ENCODE peak calls at places on chromosomes 16 and 17, in four cellular contexts. One of them, this sample, is unnamed.

GRCh38 chr17:78958556-78959191 is 21.0 kb downstream of the LGALS3BP start:
- DNase-seq in gastrocnemius medialis: no peak
- DNase-seq in CD4-positive, alpha-beta T cell: no peak
- DNase-seq in effector memory CD4-positive, alpha-beta T cell: no peak
- DNase-seq in this sample: no peak

GRCh38 chr16:12758031-12758669 is 45.5 kb downstream of the CPPED1 start:
- DNase-seq in gastrocnemius medialis: no peak
- DNase-seq in CD4-positive, alpha-beta T cell: no peak
- DNase-seq in effector memory CD4-positive, alpha-beta T cell: no peak
- DNase-seq in this sample: no peak

GRCh38 chr17:16419074-16419928 is 3.9 kb downstream of the TRPV2 start:
- DNase-seq in gastrocnemius medialis: no peak
- DNase-seq in CD4-positive, alpha-beta T cell: no peak
- DNase-seq in effector memory CD4-positive, alpha-beta T cell: no peak
- DNase-seq in this sample: no peak

GRCh38 chr17:15432807-15433547 is 34.4 kb downstream of the CDRT4 start:
- DNase-seq in gastrocnemius medialis: no peak
- DNase-seq in CD4-positive, alpha-beta T cell: no peak
- DNase-seq in effector memory CD4-positive, alpha-beta T cell: no peak
- DNase-seq in this sample: no peak

GRCh38 chr16:77763994-77764393 is 24.4 kb upstream of the VAT1L start:
- DNase-seq in gastrocnemius medialis: no peak
- DNase-seq in CD4-positive, alpha-beta T cell: no peak
- DNase-seq in effector memory CD4-positive, alpha-beta T cell: no peak
- DNase-seq in this sample: no peak

GRCh38 chr16:57637020-57637419 is 8.6 kb downstream of the ADGRG1 start:
- DNase-seq in gastrocnemius medialis: no peak
- DNase-seq in CD4-positive, alpha-beta T cell: no peak
- DNase-seq in effector memory CD4-positive, alpha-beta T cell: no peak
- DNase-seq in this sample: no peak

GRCh38 chr16:24977673-24978065 is 37.5 kb downstream of the ARHGAP17 start:
- DNase-seq in gastrocnemius medialis: no peak
- DNase-seq in CD4-positive, alpha-beta T cell: no peak
- DNase-seq in effector memory CD4-positive, alpha-beta T cell: no peak
- DNase-seq in this sample: no peak

GRCh38 chr16:4937782-4938682 is 1.1 kb upstream of the PPL start:
- DNase-seq in gastrocnemius medialis: peak; percentile 38
- DNase-seq in CD4-positive, alpha-beta T cell: no peak
- DNase-seq in effector memory CD4-positive, alpha-beta T cell: no peak
- DNase-seq in this sample: no peak

GRCh38 chr17:77546772-77547201 is 406.0 kb downstream of the SEC14L1 start:
- DNase-seq in gastrocnemius medialis: no peak
- DNase-seq in CD4-positive, alpha-beta T cell: no peak
- DNase-seq in effector memory CD4-positive, alpha-beta T cell: no peak
- DNase-seq in this sample: peak; percentile 92

GRCh38 chr16:49528564-49529150 is 155.1 kb downstream of the C16orf78 start:
- DNase-seq in gastrocnemius medialis: no peak
- DNase-seq in CD4-positive, alpha-beta T cell: no peak
- DNase-seq in effector memory CD4-positive, alpha-beta T cell: no peak
- DNase-seq in this sample: peak; percentile 9

GRCh38 chr16:88303405-88303804 is 79.4 kb upstream of the ZNF469 start:
- DNase-seq in gastrocnemius medialis: no peak
- DNase-seq in CD4-positive, alpha-beta T cell: no peak
- DNase-seq in effector memory CD4-positive, alpha-beta T cell: no peak
- DNase-seq in this sample: no peak

GRCh38 chr17:29046440-29046839 is 3.5 kb downstream of the PIPOX start:
- DNase-seq in gastrocnemius medialis: no peak
- DNase-seq in CD4-positive, alpha-beta T cell: no peak
- DNase-seq in effector memory CD4-positive, alpha-beta T cell: no peak
- DNase-seq in this sample: no peak

GRCh38 chr17:39598047-39598481 is 9.7 kb downstream of the NEUROD2 start:
- DNase-seq in gastrocnemius medialis: no peak
- DNase-seq in CD4-positive, alpha-beta T cell: no peak
- DNase-seq in effector memory CD4-positive, alpha-beta T cell: no peak
- DNase-seq in this sample: no peak

GRCh38 chr17:70060415-70060814 is 14.6 kb upstream of the KCNJ16 start:
- DNase-seq in gastrocnemius medialis: no peak
- DNase-seq in CD4-positive, alpha-beta T cell: no peak
- DNase-seq in effector memory CD4-positive, alpha-beta T cell: no peak
- DNase-seq in this sample: no peak
- H3K9me3 ChIP-seq in gastrocnemius medialis: no peaks in the 10 kb centered on the region
- H3K9me3 ChIP-seq in CD4-positive, alpha-beta T cell: no peaks in the 10 kb centered on the region
- H3K9me3 ChIP-seq in effector memory CD4-positive, alpha-beta T cell: no peaks in the 10 kb centered on the region
- H3K9me3 ChIP-seq in this sample: no peaks in the 10 kb centered on the region

GRCh38 chr16:56580391-56581048 is 8.8 kb upstream of the MT3 start:
- DNase-seq in gastrocnemius medialis: no peak
- DNase-seq in CD4-positive, alpha-beta T cell: no peak
- DNase-seq in effector memory CD4-positive, alpha-beta T cell: no peak
- DNase-seq in this sample: no peak

GRCh38 chr16:56571525-56571924 is 6.7 kb downstream of the MT4 start:
- DNase-seq in gastrocnemius medialis: no peak
- DNase-seq in CD4-positive, alpha-beta T cell: no peak
- DNase-seq in effector memory CD4-positive, alpha-beta T cell: no peak
- DNase-seq in this sample: no peak

GRCh38 chr16:56577300-56577625 is 12.1 kb upstream of the MT3 start:
- DNase-seq in gastrocnemius medialis: no peak
- DNase-seq in CD4-positive, alpha-beta T cell: no peak
- DNase-seq in effector memory CD4-positive, alpha-beta T cell: no peak
- DNase-seq in this sample: no peak

GRCh38 chr16:56574625-56575024 is 9.8 kb downstream of the MT4 start:
- DNase-seq in gastrocnemius medialis: no peak
- DNase-seq in CD4-positive, alpha-beta T cell: no peak
- DNase-seq in effector memory CD4-positive, alpha-beta T cell: no peak
- DNase-seq in this sample: no peak

DNA sequence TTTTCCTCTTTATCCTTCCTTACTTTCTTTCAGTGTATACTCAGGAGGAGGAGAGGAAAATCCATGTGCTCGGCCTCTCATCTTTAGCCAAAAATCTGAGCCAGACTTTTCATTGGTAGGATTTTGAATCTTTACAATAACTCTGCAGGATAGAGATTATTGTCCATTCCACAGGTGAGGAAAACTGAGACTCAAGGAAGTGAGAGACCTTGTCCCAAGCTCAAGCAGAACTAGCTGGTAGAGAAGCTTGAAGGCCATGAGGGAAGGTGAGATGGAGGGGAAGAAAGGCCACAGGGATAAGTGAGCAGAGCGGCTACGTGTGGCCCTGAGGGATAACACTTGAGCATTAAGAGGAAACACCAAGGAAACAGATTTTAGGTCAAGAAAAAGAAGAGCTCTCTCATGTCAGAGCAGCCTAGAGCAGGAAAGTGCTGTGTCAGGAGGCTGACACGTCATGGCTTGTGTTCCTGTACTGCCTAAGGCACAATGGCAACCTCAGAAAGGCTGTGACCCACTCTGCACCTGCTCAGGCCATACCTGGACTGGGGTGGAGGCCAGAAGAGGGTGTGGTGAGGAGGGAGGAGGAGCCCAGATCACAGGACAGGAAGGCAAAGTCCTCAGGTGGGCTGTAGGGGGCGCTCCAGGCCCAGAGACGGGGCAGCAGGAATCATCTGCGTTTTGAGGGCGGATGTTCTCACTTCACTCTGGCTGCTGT is 11.9 kb downstream of the MT4 start:
- DNase-seq in gastrocnemius medialis: peak; percentile 38
- DNase-seq in CD4-positive, alpha-beta T cell: peak; percentile 83
- DNase-seq in effector memory CD4-positive, alpha-beta T cell: peak; percentile 79
- DNase-seq in this sample: peak; percentile 27
- H3K9me3 ChIP-seq in gastrocnemius medialis: no peaks in the 10 kb centered on the region
- H3K9me3 ChIP-seq in CD4-positive, alpha-beta T cell: peaks cover 6% of the 10 kb centered on the region
- H3K9me3 ChIP-seq in effector memory CD4-positive, alpha-beta T cell: no peaks in the 10 kb centered on the region
- H3K9me3 ChIP-seq in this sample: peaks cover 16% of the 10 kb centered on the region

GRCh38 chr16:995783-996182 is 14.2 kb downstream of the SOX8 start:
- DNase-seq in gastrocnemius medialis: no peak
- DNase-seq in CD4-positive, alpha-beta T cell: no peak
- DNase-seq in effector memory CD4-positive, alpha-beta T cell: no peak
- DNase-seq in this sample: no peak
- H3K9me3 ChIP-seq in gastrocnemius medialis: no peaks in the 10 kb centered on the region
- H3K9me3 ChIP-seq in CD4-positive, alpha-beta T cell: no peaks in the 10 kb centered on the region
- H3K9me3 ChIP-seq in effector memory CD4-positive, alpha-beta T cell: no peaks in the 10 kb centered on the region
- H3K9me3 ChIP-seq in this sample: no peaks in the 10 kb centered on the region

GRCh38 chr17:83173997-83174858 is 94.8 kb downstream of the METRNL start:
- DNase-seq in gastrocnemius medialis: peak; percentile 14
- DNase-seq in CD4-positive, alpha-beta T cell: no peak
- DNase-seq in effector memory CD4-positive, alpha-beta T cell: no peak
- DNase-seq in this sample: peak; percentile 33
- H3K9me3 ChIP-seq in gastrocnemius medialis: no peaks in the 10 kb centered on the region
- H3K9me3 ChIP-seq in CD4-positive, alpha-beta T cell: no peaks in the 10 kb centered on the region
- H3K9me3 ChIP-seq in effector memory CD4-positive, alpha-beta T cell: no peaks in the 10 kb centered on the region
- H3K9me3 ChIP-seq in this sample: no peaks in the 10 kb centered on the region

DNA sequence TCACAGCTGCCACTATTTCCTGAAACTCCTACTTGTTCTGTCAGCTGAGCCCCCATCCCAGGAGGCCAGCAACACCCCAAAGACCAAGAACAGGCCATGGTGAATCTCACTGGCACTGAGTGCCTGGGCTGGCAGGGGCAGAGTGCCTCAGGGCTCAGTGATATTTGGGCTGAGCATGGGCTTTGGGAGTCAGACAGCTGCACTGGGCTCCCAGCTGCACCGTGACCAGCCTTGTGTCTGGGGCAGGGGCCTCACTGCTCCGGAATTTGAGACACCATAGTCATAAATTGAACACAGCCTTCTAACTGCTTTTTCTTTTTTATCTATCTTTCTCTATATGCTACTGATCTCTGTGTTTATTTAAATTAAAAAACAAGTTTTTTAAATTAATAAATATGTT is 1744.2 kb downstream of the TP53TG3F start:
- DNase-seq in gastrocnemius medialis: no peak
- DNase-seq in CD4-positive, alpha-beta T cell: no peak
- DNase-seq in effector memory CD4-positive, alpha-beta T cell: no peak
- DNase-seq in this sample: no peak
- H3K9me3 ChIP-seq in gastrocnemius medialis: no peaks in the 10 kb centered on the region
- H3K9me3 ChIP-seq in CD4-positive, alpha-beta T cell: peaks cover 10% of the 10 kb centered on the region
- H3K9me3 ChIP-seq in effector memory CD4-positive, alpha-beta T cell: no peaks in the 10 kb centered on the region
- H3K9me3 ChIP-seq in this sample: peaks cover 2% of the 10 kb centered on the region

DNA sequence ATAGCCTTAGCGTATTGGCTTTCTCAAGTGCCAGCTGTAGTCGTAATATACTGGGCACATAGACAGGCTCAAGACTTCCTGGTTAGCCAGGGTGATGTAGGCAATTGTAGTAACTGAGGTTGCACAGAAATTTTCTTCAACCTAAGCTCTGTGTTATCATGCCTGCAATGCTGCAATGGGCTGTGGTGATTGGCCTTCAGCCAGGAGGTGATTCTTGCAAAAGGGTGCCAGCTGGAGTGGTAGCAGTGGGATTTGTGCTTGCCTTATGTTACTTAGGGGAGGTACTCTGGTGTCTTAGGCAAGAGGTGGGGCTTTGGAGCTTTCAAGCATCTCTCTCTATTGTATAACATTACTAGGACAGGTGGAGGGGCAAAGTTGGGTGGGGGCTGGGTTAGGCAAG is 495.1 kb downstream of the CDH11 start:
- DNase-seq in gastrocnemius medialis: no peak
- DNase-seq in CD4-positive, alpha-beta T cell: no peak
- DNase-seq in effector memory CD4-positive, alpha-beta T cell: no peak
- DNase-seq in this sample: no peak
- H3K9me3 ChIP-seq in gastrocnemius medialis: no peaks in the 10 kb centered on the region
- H3K9me3 ChIP-seq in CD4-positive, alpha-beta T cell: peaks cover 20% of the 10 kb centered on the region
- H3K9me3 ChIP-seq in effector memory CD4-positive, alpha-beta T cell: no peaks in the 10 kb centered on the region
- H3K9me3 ChIP-seq in this sample: no peaks in the 10 kb centered on the region